ENCODE peak calls at places on chromosomes 2 and 18, in four cellular contexts. J is upper lobe of right lung, I is nucleus accumbens, T is GM10248. W is an unnamed sample.

GRCh38 chr2:19682493-19682892 is 219.3 kb downstream of the TTC32 start:
- DNase-seq in J (no peak), I (no peak), T (no peak), W (no peak)

GRCh38 chr2:144331652-144332355 is 188.1 kb downstream of the ZEB2 start:
- DNase-seq in J (no peak), I (no peak), T (peak; percentile 58), W (peak; percentile 58)

GRCh38 chr2:168912466-168913170 is 11.5 kb downstream of the G6PC2 start:
- DNase-seq in J (no peak), I (peak; percentile 30), T (no peak), W (no peak)

GRCh38 chr18:70553961-70554325 is 265.1 kb downstream of the SOCS6 start:
- DNase-seq in J (no peak), I (no peak), T (no peak), W (no peak)

GRCh38 chr2:47950340-47951280 is 44.3 kb upstream of the FBXO11 start:
- DNase-seq in J (no peak), I (no peak), T (no peak), W (no peak)

GRCh38 chr2:143934170-143934912 is 585.6 kb downstream of the ZEB2 start:
- DNase-seq in J (no peak), I (no peak), T (peak; percentile 26), W (no peak)

GRCh38 chr2:8682719-8683667 is 1.1 kb downstream of the ID2 start:
- DNase-seq in J (no peak), I (peak; percentile 16), T (no peak), W (no peak)

GRCh38 chr2:218387369-218388194 is 5.5 kb downstream of the SLC11A1 start:
- DNase-seq in J (peak; percentile 91), I (no peak), T (no peak), W (no peak)

GRCh38 chr2:175605989-175606841 is 395.9 kb downstream of the LNPK start:
- DNase-seq in J (no peak), I (no peak), T (no peak), W (no peak)

GRCh38 chr18:61019902-61020301 is 313.3 kb upstream of the CDH20 start:
- DNase-seq in J (no peak), I (no peak), T (no peak), W (no peak)

GRCh38 chr2:208037564-208038487 is 12.5 kb upstream of the PLEKHM3 start:
- DNase-seq in J (no peak), I (no peak), T (no peak), W (no peak)

GRCh38 chr2:109028280-109028679 is 39.3 kb upstream of the EDAR start:
- DNase-seq in J (no peak), I (no peak), T (no peak), W (no peak)

GRCh38 chr2:28082131-28082530 is 191.6 kb downstream of the BABAM2 start:
- DNase-seq in J (no peak), I (no peak), T (no peak), W (no peak)

GRCh38 chr2:11044201-11044600 is 111.1 kb upstream of the SLC66A3 start:
- DNase-seq in J (no peak), I (no peak), T (no peak), W (no peak)

GRCh38 chr2:240598311-240598911 is 11.9 kb downstream of the CAPN10 start:
- DNase-seq in J (peak; percentile 58), I (no peak), T (no peak), W (no peak)

GRCh38 chr2:191038241-191038725 is 24.3 kb upstream of the STAT1 start:
- DNase-seq in J (no peak), I (no peak), T (no peak), W (peak; percentile 31)

GRCh38 chr2:38933653-38934052 is 44.0 kb downstream of the ARHGEF33 start:
- DNase-seq in J (no peak), I (no peak), T (no peak), W (no peak)

GRCh38 chr2:45849491-45850283 is 198.2 kb downstream of the PRKCE start:
- DNase-seq in J (no peak), I (no peak), T (no peak), W (no peak)

GRCh38 chr18:41320090-41320489 is 634.9 kb upstream of the PIK3C3 start:
- DNase-seq in J (no peak), I (no peak), T (no peak), W (no peak)

GRCh38 chr2:25339791-25340339 is 1.9 kb downstream of the DNMT3A start:
- DNase-seq in J (no peak), I (peak; percentile 61), T (no peak), W (no peak)

GRCh38 chr2:84880645-84881521 is at the start of gene TRABD2A:
- DNase-seq in J (peak; percentile 75), I (no peak), T (peak; percentile 40), W (peak; percentile 58)

GRCh38 chr2:42186945-42187632 is 17.9 kb downstream of the EML4 start:
- DNase-seq in J (no peak), I (no peak), T (no peak), W (no peak)

GRCh38 chr2:43057026-43057741 is 169.2 kb downstream of the ZFP36L2 start:
- DNase-seq in J (no peak), I (peak; percentile 85), T (no peak), W (no peak)

GRCh38 chr2:191234456-191234855 is 10.7 kb upstream of the MYO1B start:
- DNase-seq in J (no peak), I (no peak), T (no peak), W (no peak)